ENCODE peak calls at places on chromosomes 16 and 17, in eight cellular contexts. M is SK-N-SH, J is bronchial epithelial cell, L is suprapubic skin, N is ascending aorta, H is lower leg skin, B is nephron progenitor cell, I is pancreas. F is an unnamed sample.

GRCh38 chr17:51088287-51088686 is 32.4 kb downstream of the SPAG9 start:
- DNase-seq in M (no peak), J (no peak), L (no peak), N (no peak), H (no peak), B (no peak), I (no peak), F (no peak)

GRCh38 chr17:27256225-27257030 is 37.5 kb upstream of the WSB1 start:
- DNase-seq in M (no peak), J (peak), L (no peak), N (no peak), H (no peak), B (no peak), I (no peak), F (no peak)

GRCh38 chr16:48246066-48246465 is 1.3 kb downstream of the ABCC11 start:
- DNase-seq in M (no peak), J (no peak), L (no peak), N (no peak), H (no peak), B (no peak), I (no peak), F (no peak)

GRCh38 chr17:75502746-75503329 is 12.5 kb downstream of the CASKIN2 start:
- DNase-seq in M (no peak), J (no peak), L (peak), N (no peak), H (no peak), B (no peak), I (no peak), F (no peak)

GRCh38 chr17:2137342-2138098 is 82.6 kb downstream of the HIC1 start:
- DNase-seq in M (no peak), J (peak), L (no peak), N (no peak), H (no peak), B (no peak), I (peak), F (no peak)

GRCh38 chr17:57034807-57035754 is 50.0 kb upstream of the AKAP1 start:
- DNase-seq in M (no peak), J (no peak), L (no peak), N (no peak), H (no peak), B (no peak), I (no peak), F (no peak)

GRCh38 chr16:19980866-19981265 is 92.8 kb downstream of the GPR139 start:
- DNase-seq in M (peak), J (no peak), L (no peak), N (no peak), H (no peak), B (peak), I (no peak), F (no peak)

GRCh38 chr16:29111421-29111820 is 126.6 kb downstream of the LAT start:
- DNase-seq in M (no peak), J (no peak), L (no peak), N (no peak), H (no peak), B (no peak), I (no peak), F (no peak)

GRCh38 chr17:56468840-56469239 is 124.7 kb upstream of the NOG start:
- DNase-seq in M (no peak), J (peak), L (no peak), N (no peak), H (no peak), B (no peak), I (no peak), F (no peak)

GRCh38 chr16:1466968-1467521 is 7.8 kb downstream of the CLCN7 start:
- DNase-seq in M (no peak), J (no peak), L (no peak), N (no peak), H (no peak), B (no peak), I (no peak), F (no peak)

GRCh38 chr16:80973991-80974390 is 32.7 kb downstream of the CMC2 start:
- DNase-seq in M (no peak), J (peak), L (no peak), N (no peak), H (no peak), B (no peak), I (no peak), F (no peak)

DNA sequence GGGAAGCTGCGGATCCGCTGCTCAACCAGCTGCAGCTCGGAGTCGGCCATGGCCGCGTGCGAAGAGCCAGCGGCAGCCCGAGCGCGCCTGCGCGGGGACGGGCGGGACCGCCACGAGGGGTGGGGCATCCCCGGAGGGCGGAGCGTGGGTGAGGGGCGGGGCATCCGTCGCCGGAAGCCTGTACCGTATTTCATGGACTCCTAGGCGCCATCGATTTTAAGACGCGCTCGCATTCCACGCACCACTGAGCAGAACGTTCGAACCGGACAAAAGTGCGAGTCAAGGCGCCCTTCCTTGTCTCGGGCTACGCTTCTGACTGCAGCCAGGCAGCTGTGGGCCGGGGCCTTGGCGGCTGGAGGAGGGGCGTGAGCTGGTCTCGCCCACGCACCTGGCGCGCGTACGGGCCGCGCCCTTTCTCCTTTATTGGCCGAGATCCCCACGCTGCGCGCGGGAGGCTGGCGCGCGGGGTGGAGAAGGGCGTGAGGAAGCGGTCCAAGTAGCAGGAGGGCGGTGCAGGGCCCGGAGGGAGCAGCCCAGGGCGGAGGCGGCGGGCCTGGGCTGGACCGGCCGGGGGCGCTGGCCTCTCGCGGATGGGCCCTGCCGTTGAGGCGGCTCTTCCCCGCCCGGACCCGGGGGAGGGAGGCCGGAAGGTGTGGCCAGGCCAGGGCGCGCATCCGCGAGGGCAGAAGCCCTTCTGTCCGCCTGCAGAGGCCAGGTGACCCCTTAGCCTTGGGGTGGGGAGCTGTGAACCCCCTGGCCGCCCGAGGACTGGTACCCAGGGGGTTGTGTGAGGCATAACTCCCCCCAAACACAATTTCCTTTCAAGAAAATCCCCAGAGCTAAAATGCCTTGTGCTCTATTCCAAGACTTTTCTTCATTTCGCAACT is at the start of gene APRT:
- DNase-seq in M (peak), J (peak), L (peak), N (peak), H (peak), B (peak), I (peak), F (peak)
- TF ChIP-seq CTCF in M (peak), J (peak), L (peak), N (no peak), H (no peak), B (no peak), I (no peak), F (no peak)

GRCh38 chr17:8696456-8696855 is 48.2 kb downstream of the CCDC42 start:
- DNase-seq in M (no peak), J (no peak), L (no peak), N (no peak), H (no peak), B (peak), I (no peak), F (no peak)
- TF ChIP-seq CTCF in M (no peak), J (no peak), L (no peak), N (no peak), H (no peak), B (no peak), I (no peak), F (no peak)

GRCh38 chr16:54930034-54930938 is at the start of gene IRX5:
- DNase-seq in M (peak), J (peak), L (peak), N (peak), H (peak), B (peak), I (peak), F (no peak)
- TF ChIP-seq CTCF in M (no peak), J (no peak), L (peak), N (peak), H (no peak), B (no peak), I (no peak), F (no peak)

GRCh38 chr16:66444049-66444481 is 17.0 kb downstream of the BEAN1 start:
- DNase-seq in M (no peak), J (no peak), L (no peak), N (no peak), H (no peak), B (no peak), I (no peak), F (no peak)
- TF ChIP-seq CTCF in M (no peak), J (no peak), L (no peak), N (no peak), H (no peak), B (no peak), I (no peak), F (no peak)

F was measured in omental fat pad.